ENCODE peak calls at places on chromosomes 4 and X, in nine cellular contexts. G is lower leg skin, A is GM13977, B is glutamatergic neuron, T is nephron progenitor cell, U is left ventricle myocardium inferior, M is cardiac fibroblast, E is BJ, Y is IMR-90. O is an unnamed sample.

GRCh38 chr4:185925910-185926360 is 113.9 kb upstream of the SORBS2 start:
- DNase-seq in G (no peak), A (no peak), B (no peak), T (no peak), U (peak; percentile 18), M (no peak), E (no peak), Y (no peak), O (no peak)

GRCh38 chr4:38203609-38204008 is 243.4 kb downstream of the PTTG2 start:
- DNase-seq in G (peak; percentile 18), A (no peak), B (no peak), T (no peak), U (no peak), M (no peak), E (no peak), Y (no peak), O (no peak)

GRCh38 chr4:4659871-4660651 is 118.2 kb upstream of the STX18 start:
- DNase-seq in G (no peak), A (no peak), B (no peak), T (no peak), U (no peak), M (peak; percentile 92), E (peak; percentile 66), Y (peak; percentile 94), O (peak; percentile 95)

GRCh38 chrX:66074920-66075879 is 35.3 kb upstream of the VSIG4 start:
- DNase-seq in G (no peak), A (no peak), B (no peak), T (no peak), U (peak; percentile 22), M (peak; percentile 32), E (no peak), Y (no peak), O (peak; percentile 91)

GRCh38 chrX:30296408-30297254 is 12.6 kb downstream of the NR0B1 start:
- DNase-seq in G (no peak), A (no peak), B (no peak), T (no peak), U (no peak), M (no peak), E (no peak), Y (no peak), O (no peak)

GRCh38 chr4:7144374-7145290 is 47.7 kb upstream of the SORCS2 start:
- DNase-seq in G (no peak), A (no peak), B (no peak), T (no peak), U (no peak), M (no peak), E (no peak), Y (peak; percentile 13), O (peak; percentile 35)

GRCh38 chr4:1882850-1883271 is 11.7 kb downstream of the NSD2 start:
- DNase-seq in G (no peak), A (no peak), B (no peak), T (no peak), U (no peak), M (no peak), E (no peak), Y (no peak), O (no peak)

GRCh38 chr4:177235026-177235425 is 74.6 kb upstream of the NEIL3 start:
- DNase-seq in G (no peak), A (no peak), B (no peak), T (no peak), U (no peak), M (peak; percentile 73), E (peak; percentile 32), Y (peak; percentile 82), O (no peak)

GRCh38 chr4:84324850-84325249 is 174.2 kb downstream of the NKX6-1 start:
- DNase-seq in G (no peak), A (no peak), B (peak; percentile 31), T (peak; percentile 21), U (no peak), M (no peak), E (no peak), Y (no peak), O (no peak)

GRCh38 chrX:114959729-114960128 is 57.7 kb downstream of the IL13RA2 start:
- DNase-seq in G (no peak), A (peak; percentile 12), B (no peak), T (no peak), U (no peak), M (peak; percentile 35), E (no peak), Y (peak; percentile 22), O (peak; percentile 2)

GRCh38 chrX:22135171-22135711 is 103.1 kb downstream of the PHEX start:
- DNase-seq in G (no peak), A (no peak), B (no peak), T (no peak), U (no peak), M (peak; percentile 67), E (no peak), Y (peak; percentile 45), O (no peak)

GRCh38 chrX:9133426-9133825 is 99.5 kb upstream of the FAM9B start:
- DNase-seq in G (no peak), A (no peak), B (no peak), T (no peak), U (no peak), M (peak; percentile 46), E (no peak), Y (peak; percentile 64), O (no peak)

GRCh38 chr4:29009908-29010307 is 1710.3 kb upstream of the PCDH7 start:
- DNase-seq in G (no peak), A (no peak), B (no peak), T (no peak), U (no peak), M (no peak), E (no peak), Y (no peak), O (no peak)

GRCh38 chr4:185412412-185412811 is 13.4 kb downstream of the UFSP2 start:
- DNase-seq in G (no peak), A (no peak), B (no peak), T (no peak), U (no peak), M (no peak), E (no peak), Y (peak; percentile 10), O (no peak)

GRCh38 chr4:55524844-55525571 is 21.7 kb downstream of the CLOCK start:
- DNase-seq in G (no peak), A (no peak), B (no peak), T (no peak), U (no peak), M (peak; percentile 67), E (no peak), Y (peak; percentile 18), O (no peak)

GRCh38 chr4:113732923-113733527 is 28.5 kb downstream of the CAMK2D start:
- DNase-seq in G (no peak), A (no peak), B (no peak), T (no peak), U (no peak), M (no peak), E (no peak), Y (no peak), O (no peak)

GRCh38 chr4:148081267-148081666 is 349.4 kb downstream of the ARHGAP10 start:
- DNase-seq in G (peak; percentile 71), A (no peak), B (no peak), T (no peak), U (no peak), M (no peak), E (no peak), Y (no peak), O (no peak)

GRCh38 chr4:148079945-148080344 is 348.1 kb downstream of the ARHGAP10 start:
- DNase-seq in G (peak; percentile 21), A (no peak), B (no peak), T (no peak), U (no peak), M (no peak), E (no peak), Y (no peak), O (no peak)

GRCh38 chr4:148076964-148077363 is 345.1 kb downstream of the ARHGAP10 start:
- DNase-seq in G (peak; percentile 37), A (no peak), B (no peak), T (no peak), U (no peak), M (peak; percentile 11), E (no peak), Y (peak; percentile 77), O (no peak)

GRCh38 chr4:148081745-148082144 is 349.9 kb downstream of the ARHGAP10 start:
- DNase-seq in G (peak; percentile 20), A (no peak), B (no peak), T (no peak), U (no peak), M (no peak), E (no peak), Y (no peak), O (no peak)
- TF ChIP-seq CTCF in G (no peak), A (no peak), B (no peak), T (no peak), U (no peak), M (no peak), E (no peak), Y (no peak), O (no peak)

DNA sequence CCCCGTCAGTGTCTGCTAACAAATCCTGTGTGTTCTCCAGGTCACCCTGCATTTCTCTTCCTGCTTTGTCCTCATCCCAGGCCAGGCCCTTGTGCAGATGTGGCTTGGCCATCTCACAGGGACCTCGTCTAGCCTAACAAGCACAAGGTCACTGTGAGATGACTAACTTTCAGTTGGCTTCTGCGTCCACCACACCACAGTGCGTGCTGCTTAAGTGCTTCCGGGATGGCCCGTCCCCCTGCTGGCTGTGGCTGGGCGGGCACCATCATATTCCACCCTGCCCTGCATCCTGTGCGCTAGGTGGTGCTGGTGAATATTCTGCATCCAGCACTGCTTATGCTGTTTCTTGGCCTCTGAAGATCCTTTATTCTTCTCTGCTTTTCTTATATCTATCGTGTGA is 33.8 kb downstream of the RBBP7 start:
- DNase-seq in G (no peak), A (no peak), B (peak; percentile 48), T (peak; percentile 56), U (no peak), M (no peak), E (no peak), Y (peak; percentile 13), O (peak; percentile 19)
- TF ChIP-seq CTCF in G (no peak), A (no peak), B (peak; percentile 55), T (peak; percentile 66), U (peak; percentile 22), M (peak; percentile 26), E (peak; percentile 21), Y (peak; percentile 49), O (peak; percentile 19)

GRCh38 chr4:149727663-149728062 is 88.0 kb downstream of the IQCM start:
- DNase-seq in G (no peak), A (no peak), B (no peak), T (no peak), U (no peak), M (no peak), E (no peak), Y (no peak), O (no peak)
- TF ChIP-seq CTCF in G (no peak), A (no peak), B (no peak), T (no peak), U (no peak), M (no peak), E (no peak), Y (no peak), O (no peak)

DNA sequence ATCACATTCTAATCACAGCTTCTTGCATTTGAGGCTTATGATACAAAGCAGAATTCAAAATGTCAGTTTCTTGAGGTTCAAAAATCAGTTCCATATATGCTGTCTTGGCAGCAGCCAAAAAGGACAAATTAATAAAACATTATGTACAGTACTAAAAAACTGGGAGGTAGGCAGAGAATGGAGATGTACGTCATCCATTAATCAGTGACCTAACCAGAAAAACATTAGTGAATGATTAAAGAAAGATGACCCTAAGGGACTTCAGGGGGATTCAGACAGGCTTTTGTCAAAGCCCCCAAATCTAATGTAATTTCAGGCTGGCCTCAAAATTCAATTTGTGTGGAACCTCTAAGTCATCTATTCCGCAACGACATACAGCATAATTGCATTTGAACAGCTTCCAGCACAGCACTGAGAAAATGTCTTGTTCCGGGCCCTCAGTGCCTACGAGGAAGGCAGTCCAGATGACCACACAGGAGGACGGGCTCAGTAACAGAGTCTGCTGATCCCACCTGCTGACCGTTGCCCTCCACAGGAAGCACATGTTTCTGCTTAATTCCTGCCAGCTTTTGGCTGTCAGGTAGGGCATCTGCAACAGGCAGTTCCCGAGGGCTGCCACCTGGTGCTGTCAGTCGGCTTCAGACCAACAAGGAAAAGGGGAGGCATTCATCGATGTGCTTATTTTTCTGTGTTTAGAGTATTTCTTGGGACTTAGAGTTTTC is 83.8 kb upstream of the HHIP start:
- DNase-seq in G (no peak), A (no peak), B (peak; percentile 34), T (peak; percentile 4), U (no peak), M (peak; percentile 29), E (no peak), Y (no peak), O (no peak)
- TF ChIP-seq CTCF in G (no peak), A (no peak), B (no peak), T (no peak), U (no peak), M (no peak), E (no peak), Y (no peak), O (no peak)